ENCODE peak calls at places on chromosome 20, in eight cellular contexts. K is HFF-Myc; J is AG10803; A is choroid plexus epithelial cell; V is MG63; L is heart right ventricle; S is CD4-positive, CD25-positive, alpha-beta regulatory T cell; F is K562. D is an unnamed sample.

GRCh38 chr20:43843096-43843964 is 71.3 kb upstream of the TOX2 start:
- DNase-seq in F (no peak), V (peak), S (no peak), K (peak), L (no peak), J (peak), A (peak), D (no peak)

GRCh38 chr20:39605908-39606307 is 643.8 kb downstream of the DHX35 start:
- DNase-seq in F (no peak), J (no peak), K (no peak), V (peak), S (no peak), A (no peak), L (no peak), D (no peak)

GRCh38 chr20:49288784-49289696 is 11.2 kb upstream of the ZNFX1 start:
- DNase-seq in L (no peak), J (no peak), A (no peak), F (peak), S (no peak), K (no peak), V (no peak), D (no peak)

GRCh38 chr20:39429716-39430115 is 467.6 kb downstream of the DHX35 start:
- DNase-seq in F (no peak), A (no peak), K (no peak), L (peak), S (no peak), V (no peak), J (no peak), D (peak)

GRCh38 chr20:53162251-53162835 is 190.2 kb downstream of the TSHZ2 start:
- DNase-seq in L (peak), J (peak), S (no peak), V (peak), A (peak), F (peak), K (no peak), D (peak)

GRCh38 chr20:17747431-17747846 is 47.7 kb downstream of the BANF2 start:
- DNase-seq in F (peak), L (no peak), S (no peak), J (peak), K (peak), V (peak), A (peak), D (no peak)

GRCh38 chr20:25050082-25050481 is 7.9 kb downstream of the ACSS1 start:
- DNase-seq in J (no peak), V (no peak), S (no peak), L (no peak), K (no peak), F (no peak), A (no peak), D (no peak)

GRCh38 chr20:49676581-49677291 is 36.9 kb downstream of the B4GALT5 start:
- DNase-seq in F (peak), J (peak), L (no peak), A (peak), V (peak), S (peak), K (no peak), D (no peak)

GRCh38 chr20:46207783-46208182 is 89.7 kb downstream of the CD40 start:
- DNase-seq in J (no peak), K (no peak), F (no peak), A (no peak), S (no peak), V (no peak), L (no peak), D (no peak)

GRCh38 chr20:61118429-61119224 is 133.4 kb upstream of the CDH4 start:
- DNase-seq in S (no peak), J (peak), A (no peak), L (no peak), V (peak), K (no peak), F (no peak), D (no peak)

GRCh38 chr20:9323622-9324021 is 190.8 kb upstream of the LAMP5 start:
- DNase-seq in F (peak), A (peak), L (no peak), V (peak), J (no peak), K (no peak), S (no peak), D (no peak)

GRCh38 chr20:61644387-61645076 is 392.5 kb downstream of the CDH4 start:
- DNase-seq in L (no peak), V (no peak), K (no peak), A (peak), J (no peak), S (no peak), F (no peak), D (no peak)

GRCh38 chr20:50286609-50287008 is 96.0 kb downstream of the CEBPB start:
- DNase-seq in F (no peak), J (peak), L (peak), A (peak), S (no peak), V (peak), K (peak), D (no peak)

GRCh38 chr20:36908603-36909002 is 32.7 kb downstream of the TLDC2 start:
- DNase-seq in S (no peak), K (no peak), V (no peak), A (peak), J (peak), L (no peak), F (no peak), D (no peak)

GRCh38 chr20:38730989-38731737 is 6.9 kb downstream of the SLC32A1 start:
- DNase-seq in J (peak), A (peak), K (no peak), F (peak), V (peak), S (peak), L (peak), D (peak)

GRCh38 chr20:9884061-9884460 is 45.2 kb upstream of the PAK5 start:
- DNase-seq in F (no peak), V (no peak), J (no peak), K (no peak), A (peak), S (no peak), L (no peak), D (no peak)

GRCh38 chr20:62775206-62775605 is 21.1 kb upstream of the MRGBP start:
- DNase-seq in V (no peak), L (no peak), K (no peak), A (no peak), F (no peak), S (no peak), J (no peak), D (no peak)

GRCh38 chr20:48406462-48407235 is 421.1 kb downstream of the PREX1 start:
- DNase-seq in K (peak), S (no peak), L (no peak), V (no peak), J (no peak), A (no peak), F (peak), D (no peak)

GRCh38 chr20:37471741-37472235 is 49.3 kb upstream of the NNAT start:
- DNase-seq in V (no peak), S (no peak), A (no peak), J (no peak), K (no peak), L (no peak), F (no peak), D (no peak)

GRCh38 chr20:32387262-32387661 is 29.1 kb downstream of the ASXL1 start:
- DNase-seq in K (no peak), V (no peak), J (peak), A (no peak), F (no peak), S (peak), L (no peak), D (peak)

GRCh38 chr20:40868568-40869223 is 159.9 kb upstream of the TOP1 start:
- DNase-seq in A (peak), V (peak), K (peak), S (no peak), J (peak), L (peak), F (no peak), D (no peak)

GRCh38 chr20:62143976-62144825 is 632 bp downstream of the SS18L1 start:
- DNase-seq in A (peak), L (peak), F (peak), S (peak), J (peak), V (peak), K (no peak), D (peak)

GRCh38 chr20:1809121-1809520 is 86.1 kb upstream of the SIRPA start:
- DNase-seq in A (peak), J (peak), F (no peak), L (no peak), K (peak), S (no peak), V (peak), D (no peak)

GRCh38 chr20:34074101-34074760 is 37.8 kb downstream of the EIF2S2 start:
- DNase-seq in S (no peak), L (no peak), K (no peak), F (no peak), A (no peak), J (no peak), V (peak), D (no peak)

GRCh38 chr20:36856691-36857635 is 19.0 kb upstream of the TLDC2 start:
- DNase-seq in L (peak), K (no peak), V (no peak), A (peak), J (peak), F (no peak), S (peak), D (peak)

GRCh38 chr20:16167423-16167822 is 405.8 kb downstream of the KIF16B start:
- DNase-seq in K (no peak), A (no peak), J (no peak), S (no peak), V (no peak), L (no peak), F (no peak), D (no peak)

GRCh38 chr20:3390759-3391500 is 16.5 kb downstream of the DNAAF9 start:
- DNase-seq in K (no peak), F (no peak), S (no peak), L (peak), J (no peak), A (no peak), V (no peak), D (no peak)

DNA sequence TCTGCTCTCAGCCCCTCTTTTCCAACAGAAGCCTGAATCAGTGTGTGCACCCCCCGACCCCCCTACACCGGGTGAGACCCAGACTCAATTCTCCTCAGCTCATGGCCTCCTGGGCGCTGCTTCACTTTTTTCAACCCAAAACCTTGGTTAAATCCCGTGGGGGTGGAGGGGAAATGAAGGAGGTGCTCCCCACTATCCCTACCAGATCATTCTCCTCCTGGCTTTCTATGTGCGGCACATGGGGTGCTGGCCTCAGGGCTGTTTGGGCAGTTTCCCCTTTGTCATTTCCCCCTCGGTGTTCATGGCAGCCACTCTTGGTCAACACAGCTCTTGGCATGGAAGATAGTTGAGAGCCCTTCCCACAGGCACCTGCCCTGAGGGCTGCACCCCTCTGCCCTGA is 4.6 kb downstream of the CST4 start:
- DNase-seq in A (no peak), F (no peak), V (no peak), L (no peak), S (no peak), J (no peak), K (no peak), D (no peak)
- H3K4me3 ChIP-seq in A (no peak), F (no peak), V (no peak), L (no peak), S (no peak), J (no peak), K (no peak), D (no peak)

GRCh38 chr20:19784511-19785172 is 26.6 kb downstream of the RIN2 start:
- DNase-seq in K (peak), S (peak), A (peak), F (peak), L (peak), V (peak), J (peak), D (peak)
- H3K4me3 ChIP-seq in K (peak), S (no peak), A (no peak), F (no peak), L (no peak), V (no peak), J (no peak), D (no peak)

GRCh38 chr20:57749131-57749690 is 39.4 kb upstream of the PMEPA1 start:
- DNase-seq in J (no peak), L (peak), A (no peak), K (no peak), S (no peak), V (no peak), F (no peak), D (no peak)
- H3K4me3 ChIP-seq in J (peak), L (peak), A (no peak), K (peak), S (no peak), V (peak), F (no peak), D (no peak)

GRCh38 chr20:8020314-8021079 is 936 bp upstream of the TMX4 start:
- DNase-seq in A (no peak), F (no peak), K (no peak), J (peak), L (no peak), V (no peak), S (peak), D (peak)
- H3K4me3 ChIP-seq in A (no peak), F (no peak), K (no peak), J (no peak), L (peak), V (no peak), S (peak), D (no peak)

DNA sequence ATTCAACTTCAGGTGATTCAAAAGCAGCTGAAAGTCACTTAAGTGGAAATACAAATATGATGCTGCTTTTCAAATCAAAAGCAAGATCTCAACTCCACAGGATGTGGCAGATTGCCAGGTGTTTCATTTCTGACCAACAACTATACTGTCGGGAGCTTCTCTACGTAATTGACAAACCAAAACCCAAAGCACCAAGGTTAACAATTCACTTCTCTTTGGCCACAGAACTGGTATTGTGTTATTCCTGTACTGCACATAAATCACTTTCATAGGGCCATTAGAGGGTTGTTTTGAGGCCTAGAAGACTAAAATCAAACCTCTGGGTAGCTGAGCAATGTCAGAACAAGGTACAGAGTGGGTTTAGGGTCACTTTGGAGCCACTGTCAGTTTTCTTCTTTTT is 169.7 kb downstream of the HAO1 start:
- DNase-seq in F (no peak), K (no peak), A (peak), V (no peak), J (no peak), L (peak), S (no peak), D (peak)
- H3K4me3 ChIP-seq in F (no peak), K (no peak), A (no peak), V (no peak), J (no peak), L (no peak), S (no peak), D (no peak)

DNA sequence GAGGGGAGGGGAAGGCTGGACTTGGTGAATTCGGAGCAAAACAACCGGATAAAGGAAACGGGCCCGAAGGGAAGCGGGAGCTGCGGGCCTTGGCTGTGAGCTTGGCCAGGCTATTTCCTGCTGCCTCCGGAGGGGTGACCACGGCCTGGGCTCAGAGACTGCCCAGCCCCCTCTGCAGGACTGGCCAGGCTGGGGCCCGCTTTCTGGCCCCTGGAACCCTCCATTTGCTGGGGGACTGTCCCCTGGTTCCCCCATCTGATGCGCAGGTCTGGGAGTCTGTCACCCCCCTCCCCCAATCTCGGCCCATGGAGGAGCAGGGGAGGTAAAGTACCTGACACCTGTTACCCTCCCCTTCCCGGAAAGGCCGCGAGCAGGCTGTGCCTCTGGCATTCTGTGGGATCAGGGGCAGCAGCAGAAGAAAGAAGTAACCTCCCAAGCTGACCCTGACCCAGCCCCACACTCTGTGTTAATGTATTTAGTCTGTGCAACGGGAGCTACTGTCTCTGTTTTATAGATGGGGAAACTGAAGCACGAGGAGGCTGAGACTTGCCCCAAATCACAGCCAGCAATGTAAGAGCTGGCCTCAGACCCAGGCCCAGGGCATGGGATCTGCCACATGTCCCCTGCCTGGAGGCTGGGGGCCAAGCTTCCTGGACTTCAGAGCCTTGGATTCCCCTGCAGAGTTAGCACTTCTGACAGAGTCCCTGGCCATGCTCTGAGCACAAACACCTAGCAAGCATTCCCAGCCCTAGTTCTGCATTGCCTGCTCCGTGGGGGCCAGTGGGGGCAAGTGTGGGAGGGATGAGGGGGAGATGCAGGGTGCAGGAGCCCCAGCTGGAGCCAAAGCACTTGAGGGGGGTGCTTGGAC is 3.5 kb downstream of the C20orf204 start:
- DNase-seq in F (no peak), V (no peak), J (no peak), S (no peak), K (no peak), L (no peak), A (no peak), D (no peak)
- H3K4me3 ChIP-seq in F (peak), V (peak), J (peak), S (no peak), K (peak), L (peak), A (peak), D (peak)